ENCODE peak calls at places on chromosome 19, in eight cellular contexts. V, A, X, L, Y, T, Z and N are unnamed samples. For H3K9me3, the result is how much of the 10 kb centered on the place peaks cover.

GRCh38 chr19:14004619-14005380 is 1.3 kb downstream of the RFX1 start:
- DNase-seq in X (peak), A (peak), V (peak), L (no peak), Z (no peak), Y (peak), T (peak), N (peak)

GRCh38 chr19:43700368-43701015 is 15.4 kb upstream of the IRGC start:
- DNase-seq in A (peak), Y (peak), X (peak), Z (no peak), T (no peak), L (peak), V (peak), N (peak)

GRCh38 chr19:4090351-4091220 is 23.9 kb upstream of the ZBTB7A start:
- DNase-seq in Y (no peak), Z (no peak), L (no peak), X (peak), T (no peak), V (no peak), A (no peak), N (no peak)

GRCh38 chr19:30167976-30168635 is 204.1 kb upstream of the ZNF536 start:
- DNase-seq in A (no peak), Y (no peak), L (no peak), T (no peak), V (no peak), Z (no peak), X (no peak), N (no peak)

GRCh38 chr19:46932346-46932745 is 71.5 kb downstream of the ARHGAP35 start:
- DNase-seq in L (peak), Y (no peak), V (no peak), X (no peak), A (no peak), T (no peak), Z (no peak), N (no peak)

GRCh38 chr19:17303167-17303939 is at the start of gene ABHD8:
- DNase-seq in Y (peak), L (peak), X (peak), V (peak), A (peak), T (peak), Z (peak), N (peak)

GRCh38 chr19:47679922-47680857 is 33.0 kb upstream of the EHD2 start:
- DNase-seq in Z (no peak), T (no peak), Y (no peak), V (no peak), L (no peak), X (no peak), A (no peak), N (peak)

GRCh38 chr19:56142897-56143434 is 1.9 kb downstream of the ZNF444 start:
- DNase-seq in V (no peak), Z (no peak), X (no peak), L (no peak), Y (no peak), T (no peak), A (no peak), N (no peak)

GRCh38 chr19:892243-892996 is 567 bp downstream of the MED16 start:
- DNase-seq in Y (peak), V (no peak), X (no peak), Z (no peak), A (no peak), T (no peak), L (no peak), N (no peak)

GRCh38 chr19:38274734-38275133 is 10.4 kb downstream of the SPINT2 start:
- DNase-seq in L (no peak), Y (no peak), Z (no peak), X (no peak), V (no peak), T (no peak), A (peak), N (peak)

GRCh38 chr19:45645631-45646344 is 6.6 kb upstream of the EML2 start:
- DNase-seq in L (peak), T (peak), Y (peak), X (peak), Z (peak), V (peak), A (peak), N (peak)

GRCh38 chr19:38666662-38667448 is 19.4 kb downstream of the ACTN4 start:
- DNase-seq in X (peak), L (peak), A (no peak), T (peak), V (no peak), Z (peak), Y (peak), N (peak)

GRCh38 chr19:944171-944567 is 18.3 kb downstream of the ARID3A start:
- DNase-seq in X (no peak), Z (no peak), T (no peak), Y (no peak), V (no peak), L (no peak), A (no peak), N (no peak)

GRCh38 chr19:55369651-55370304 is 485 bp downstream of the IL11 start:
- DNase-seq in Y (no peak), X (peak), L (peak), T (no peak), V (no peak), A (no peak), Z (peak), N (no peak)

GRCh38 chr19:1833540-1833939 is 14.7 kb downstream of the REXO1 start:
- DNase-seq in V (no peak), Y (peak), Z (no peak), L (no peak), T (no peak), A (no peak), X (no peak), N (no peak)

GRCh38 chr19:35262101-35262761 is 6.5 kb upstream of the USF2 start:
- DNase-seq in T (no peak), Y (peak), Z (no peak), L (no peak), X (peak), V (no peak), A (no peak), N (no peak)

GRCh38 chr19:2567580-2567979 is 91.7 kb downstream of the GADD45B start:
- DNase-seq in X (peak), T (no peak), Y (no peak), A (peak), Z (no peak), V (peak), L (no peak), N (peak)

GRCh38 chr19:43329989-43330388 is 23.5 kb upstream of the CD177 start:
- DNase-seq in X (no peak), Y (no peak), L (no peak), A (no peak), Z (no peak), V (no peak), T (no peak), N (no peak)

GRCh38 chr19:23378948-23379347 is 16.3 kb downstream of the ZNF91 start:
- DNase-seq in X (no peak), L (no peak), Y (no peak), V (no peak), T (no peak), A (no peak), Z (no peak), N (no peak)

GRCh38 chr19:38831142-38831605 is 420 bp downstream of the ECH1 start:
- DNase-seq in A (peak), Z (peak), X (peak), T (peak), V (peak), Y (peak), L (peak), N (peak)

GRCh38 chr19:11606484-11606883 is 9.2 kb downstream of the ZNF627 start:
- DNase-seq in A (no peak), Z (no peak), Y (no peak), V (no peak), X (no peak), L (no peak), T (no peak), N (no peak)

GRCh38 chr19:29574518-29574917 is 31.6 kb upstream of the POP4 start:
- DNase-seq in Z (no peak), T (no peak), Y (no peak), A (no peak), V (no peak), L (no peak), X (no peak), N (no peak)

GRCh38 chr19:29834991-29835390 is 23.2 kb downstream of the CCNE1 start:
- DNase-seq in L (peak), X (no peak), A (no peak), V (no peak), Y (no peak), Z (no peak), T (no peak), N (no peak)

GRCh38 chr19:8697671-8698432 is 743 bp downstream of the ACTL9 start:
- DNase-seq in Y (no peak), L (no peak), Z (no peak), V (no peak), X (no peak), A (no peak), T (no peak), N (no peak)

GRCh38 chr19:4923379-4923747 is 14.1 kb downstream of the UHRF1 start:
- DNase-seq in Y (no peak), T (no peak), L (no peak), Z (no peak), V (no peak), A (no peak), X (no peak), N (no peak)

GRCh38 chr19:41398603-41399002 is 985 bp downstream of the BCKDHA start:
- DNase-seq in X (no peak), Y (no peak), Z (no peak), V (no peak), A (no peak), L (no peak), T (no peak), N (no peak)

GRCh38 chr19:38361633-38362075 is 12.7 kb upstream of the PSMD8 start:
- DNase-seq in V (peak), X (peak), A (peak), T (peak), Z (peak), Y (peak), L (peak), N (peak)

GRCh38 chr19:50870417-50871089 is 2.7 kb upstream of the KLK2 start:
- DNase-seq in X (no peak), Y (peak), Z (peak), V (no peak), T (no peak), A (no peak), L (no peak), N (no peak)

GRCh38 chr19:10069046-10069445 is 17.1 kb upstream of the SHFL start:
- DNase-seq in X (no peak), T (no peak), A (no peak), L (peak), Y (no peak), V (no peak), Z (no peak), N (no peak)

GRCh38 chr19:32287811-32288227 is 57.6 kb upstream of the ZNF507 start:
- DNase-seq in Y (peak), V (peak), A (peak), X (peak), L (peak), T (peak), Z (peak), N (peak)

GRCh38 chr19:33100894-33101644 is 20.1 kb downstream of the GPATCH1 start:
- DNase-seq in Y (no peak), V (no peak), A (no peak), X (no peak), T (no peak), L (peak), Z (peak), N (no peak)

GRCh38 chr19:36182612-36183454 is 30.6 kb upstream of the COX7A1 start:
- DNase-seq in L (peak), A (no peak), Y (no peak), T (no peak), V (no peak), X (no peak), Z (peak), N (no peak)

GRCh38 chr19:49097453-49098288 is 12.4 kb downstream of the SNRNP70 start:
- DNase-seq in T (peak), Z (peak), A (peak), L (peak), Y (peak), X (peak), V (peak), N (peak)
- H3K9me3 ChIP-seq in T (under half), Z (under half), A (under half), L (under half), Y (under half), X (under half), V (under half), N (under half)

GRCh38 chr19:15318241-15318691 is 14.1 kb downstream of the BRD4 start:
- DNase-seq in Y (no peak), A (no peak), T (no peak), X (no peak), V (no peak), L (no peak), Z (no peak), N (no peak)

GRCh38 chr19:15323496-15324235 is 8.7 kb downstream of the BRD4 start:
- DNase-seq in V (peak), L (no peak), Z (no peak), A (peak), X (peak), T (peak), Y (peak), N (peak)

GRCh38 chr19:15324791-15325519 is 7.4 kb downstream of the BRD4 start:
- DNase-seq in T (no peak), Y (peak), Z (no peak), X (no peak), V (no peak), L (no peak), A (no peak), N (no peak)

GRCh38 chr19:15320118-15320517 is 12.2 kb downstream of the BRD4 start:
- DNase-seq in V (no peak), A (no peak), Y (no peak), T (no peak), X (no peak), L (no peak), Z (no peak), N (no peak)

DNA sequence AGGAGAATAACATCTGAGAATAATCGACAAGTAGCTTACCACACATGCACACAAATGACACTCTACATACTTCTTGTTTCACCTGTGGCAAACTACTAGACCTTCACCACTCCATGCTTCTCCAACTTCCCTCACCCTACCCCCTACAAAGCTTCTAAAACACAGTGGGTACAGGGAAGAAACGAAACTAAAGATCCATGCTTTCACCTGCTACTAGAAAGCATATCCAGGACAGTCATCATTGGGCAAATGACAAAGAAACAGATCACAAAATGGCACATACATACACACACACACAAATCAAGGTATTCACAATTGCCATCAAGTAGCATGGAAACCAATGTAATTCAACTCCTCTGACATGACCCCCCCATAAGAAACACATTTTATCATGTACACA is 10.6 kb downstream of the BRD4 start:
- DNase-seq in A (no peak), Y (no peak), T (no peak), L (no peak), X (no peak), V (no peak), Z (no peak), N (no peak)
- H3K4me3 ChIP-seq in A (no peak), Y (no peak), T (no peak), L (no peak), X (no peak), V (no peak), Z (no peak), N (no peak)

GRCh38 chr19:6270076-6270745 is 9.6 kb downstream of the MLLT1 start:
- DNase-seq in L (peak), X (no peak), A (no peak), V (no peak), Y (no peak), T (no peak), Z (no peak), N (no peak)

GRCh38 chr19:6271251-6271650 is 8.5 kb downstream of the MLLT1 start:
- DNase-seq in V (no peak), T (no peak), Y (no peak), Z (no peak), A (no peak), X (no peak), L (no peak), N (no peak)

GRCh38 chr19:6271721-6272410 is 7.9 kb downstream of the MLLT1 start:
- DNase-seq in L (peak), Y (peak), X (peak), T (peak), V (peak), A (peak), Z (no peak), N (peak)

GRCh38 chr19:6269101-6269886 is 10.5 kb downstream of the MLLT1 start:
- DNase-seq in A (no peak), X (no peak), Z (no peak), V (no peak), T (no peak), Y (no peak), L (no peak), N (no peak)

DNA sequence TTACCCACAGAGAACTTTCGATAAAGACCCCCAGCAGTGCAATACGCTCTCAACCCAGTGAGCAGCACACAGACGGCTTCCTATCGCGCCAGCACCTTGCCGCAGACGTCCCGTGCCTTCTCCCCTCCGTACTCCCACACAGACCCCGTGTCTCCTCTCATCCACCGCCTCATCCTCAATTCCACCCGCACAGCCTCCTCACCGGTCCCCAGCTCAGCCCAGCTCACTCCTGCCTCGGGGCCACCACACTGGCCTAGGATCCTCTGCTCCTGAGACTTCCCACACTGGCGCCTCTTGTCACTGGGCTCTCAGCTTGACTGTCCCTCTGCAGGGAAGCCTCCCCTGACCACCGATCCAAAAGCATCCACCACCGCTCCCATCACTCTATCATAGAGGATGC is 9.0 kb downstream of the MLLT1 start:
- DNase-seq in T (no peak), A (no peak), X (no peak), Z (no peak), V (no peak), L (no peak), Y (no peak), N (no peak)
- H3K27ac ChIP-seq in T (no peak), A (peak), X (no peak), Z (no peak), V (no peak), L (no peak), Y (no peak), N (peak)

GRCh38 chr19:53196777-53197396 is 3.7 kb upstream of the ZNF665 start:
- DNase-seq in L (peak), Z (no peak), X (peak), T (peak), V (peak), Y (peak), A (peak), N (peak)
- H3K9me3 ChIP-seq in L (under half), Z (half or more), X (under half), T (under half), V (under half), Y (under half), A (under half), N (under half)